ENCODE peak calls at places on chromosomes 13 and 19, in five cellular contexts. One of them, this sample, is unnamed.

GRCh38 chr13:80096383-80096782 is 244.5 kb downstream of the SPRY2 start:
- DNase-seq in fibroblast of mammary gland: no peak
- DNase-seq in testis: no peak
- DNase-seq in NCI-H1417: no peak
- DNase-seq in activated naive CD4-positive, alpha-beta T cell treated with Interleukin-2 at 50 U/mL for 16 hours: no peak
- DNase-seq in this sample: no peak

GRCh38 chr13:52677823-52678222 is 25.2 kb downstream of the SUGT1 start:
- DNase-seq in fibroblast of mammary gland: no peak
- DNase-seq in testis: no peak
- DNase-seq in NCI-H1417: no peak
- DNase-seq in activated naive CD4-positive, alpha-beta T cell treated with Interleukin-2 at 50 U/mL for 16 hours: no peak
- DNase-seq in this sample: no peak

GRCh38 chr13:83929147-83929546 is 46.9 kb upstream of the SLITRK1 start:
- DNase-seq in fibroblast of mammary gland: no peak
- DNase-seq in testis: no peak
- DNase-seq in NCI-H1417: no peak
- DNase-seq in activated naive CD4-positive, alpha-beta T cell treated with Interleukin-2 at 50 U/mL for 16 hours: no peak
- DNase-seq in this sample: no peak

GRCh38 chr19:1206063-1206732 is 620 bp downstream of the STK11 start:
- DNase-seq in fibroblast of mammary gland: no peak
- DNase-seq in testis: no peak
- DNase-seq in NCI-H1417: no peak
- DNase-seq in activated naive CD4-positive, alpha-beta T cell treated with Interleukin-2 at 50 U/mL for 16 hours: peak
- DNase-seq in this sample: no peak

GRCh38 chr13:42420304-42420703 is 148.4 kb downstream of the AKAP11 start:
- DNase-seq in fibroblast of mammary gland: no peak
- DNase-seq in testis: no peak
- DNase-seq in NCI-H1417: no peak
- DNase-seq in activated naive CD4-positive, alpha-beta T cell treated with Interleukin-2 at 50 U/mL for 16 hours: peak
- DNase-seq in this sample: no peak

GRCh38 chr13:49259586-49259985 is 11.9 kb downstream of the CDADC1 start:
- DNase-seq in fibroblast of mammary gland: no peak
- DNase-seq in testis: peak
- DNase-seq in NCI-H1417: no peak
- DNase-seq in activated naive CD4-positive, alpha-beta T cell treated with Interleukin-2 at 50 U/mL for 16 hours: no peak
- DNase-seq in this sample: no peak

GRCh38 chr13:34346626-34347025 is 528.7 kb downstream of the RFC3 start:
- DNase-seq in fibroblast of mammary gland: no peak
- DNase-seq in testis: no peak
- DNase-seq in NCI-H1417: no peak
- DNase-seq in activated naive CD4-positive, alpha-beta T cell treated with Interleukin-2 at 50 U/mL for 16 hours: no peak
- DNase-seq in this sample: no peak

GRCh38 chr13:81247711-81248110 is 906.8 kb upstream of the SPRY2 start:
- DNase-seq in fibroblast of mammary gland: no peak
- DNase-seq in testis: no peak
- DNase-seq in NCI-H1417: peak
- DNase-seq in activated naive CD4-positive, alpha-beta T cell treated with Interleukin-2 at 50 U/mL for 16 hours: no peak
- DNase-seq in this sample: no peak

GRCh38 chr13:37446503-37446902 is 152.1 kb downstream of the POSTN start:
- DNase-seq in fibroblast of mammary gland: peak
- DNase-seq in testis: no peak
- DNase-seq in NCI-H1417: no peak
- DNase-seq in activated naive CD4-positive, alpha-beta T cell treated with Interleukin-2 at 50 U/mL for 16 hours: no peak
- DNase-seq in this sample: peak

GRCh38 chr13:41411536-41411935 is 45.8 kb upstream of the RGCC start:
- DNase-seq in fibroblast of mammary gland: peak
- DNase-seq in testis: peak
- DNase-seq in NCI-H1417: peak
- DNase-seq in activated naive CD4-positive, alpha-beta T cell treated with Interleukin-2 at 50 U/mL for 16 hours: peak
- DNase-seq in this sample: peak

GRCh38 chr19:10603084-10603872 is 16.2 kb upstream of the AP1M2 start:
- DNase-seq in fibroblast of mammary gland: no peak
- DNase-seq in testis: no peak
- DNase-seq in NCI-H1417: no peak
- DNase-seq in activated naive CD4-positive, alpha-beta T cell treated with Interleukin-2 at 50 U/mL for 16 hours: peak
- DNase-seq in this sample: no peak

GRCh38 chr13:45700971-45701900 is 884 bp upstream of the CBY2 start:
- DNase-seq in fibroblast of mammary gland: no peak
- DNase-seq in testis: peak
- DNase-seq in NCI-H1417: no peak
- DNase-seq in activated naive CD4-positive, alpha-beta T cell treated with Interleukin-2 at 50 U/mL for 16 hours: no peak
- DNase-seq in this sample: no peak

GRCh38 chr13:76888421-76888820 is 2.2 kb upstream of the KCTD12 start:
- DNase-seq in fibroblast of mammary gland: no peak
- DNase-seq in testis: no peak
- DNase-seq in NCI-H1417: no peak
- DNase-seq in activated naive CD4-positive, alpha-beta T cell treated with Interleukin-2 at 50 U/mL for 16 hours: no peak
- DNase-seq in this sample: no peak

GRCh38 chr13:95155504-95155903 is 145.7 kb downstream of the ABCC4 start:
- DNase-seq in fibroblast of mammary gland: no peak
- DNase-seq in testis: no peak
- DNase-seq in NCI-H1417: peak
- DNase-seq in activated naive CD4-positive, alpha-beta T cell treated with Interleukin-2 at 50 U/mL for 16 hours: no peak
- DNase-seq in this sample: no peak

GRCh38 chr19:40502647-40503046 is 35.8 kb downstream of the SPTBN4 start:
- DNase-seq in fibroblast of mammary gland: no peak
- DNase-seq in testis: no peak
- DNase-seq in NCI-H1417: peak
- DNase-seq in activated naive CD4-positive, alpha-beta T cell treated with Interleukin-2 at 50 U/mL for 16 hours: no peak
- DNase-seq in this sample: no peak

GRCh38 chr19:55526216-55527196 is 10.4 kb downstream of the SBK2 start:
- DNase-seq in fibroblast of mammary gland: peak
- DNase-seq in testis: peak
- DNase-seq in NCI-H1417: peak
- DNase-seq in activated naive CD4-positive, alpha-beta T cell treated with Interleukin-2 at 50 U/mL for 16 hours: no peak
- DNase-seq in this sample: no peak

GRCh38 chr13:85408415-85408814 is 390.8 kb downstream of the SLITRK6 start:
- DNase-seq in fibroblast of mammary gland: no peak
- DNase-seq in testis: no peak
- DNase-seq in NCI-H1417: no peak
- DNase-seq in activated naive CD4-positive, alpha-beta T cell treated with Interleukin-2 at 50 U/mL for 16 hours: no peak
- DNase-seq in this sample: no peak

GRCh38 chr19:46728693-46729339 is 11.9 kb upstream of the PRKD2 start:
- DNase-seq in fibroblast of mammary gland: peak
- DNase-seq in testis: peak
- DNase-seq in NCI-H1417: peak
- DNase-seq in activated naive CD4-positive, alpha-beta T cell treated with Interleukin-2 at 50 U/mL for 16 hours: peak
- DNase-seq in this sample: peak

GRCh38 chr13:48263196-48263595 is 30.2 kb downstream of the ITM2B start:
- DNase-seq in fibroblast of mammary gland: no peak
- DNase-seq in testis: no peak
- DNase-seq in NCI-H1417: no peak
- DNase-seq in activated naive CD4-positive, alpha-beta T cell treated with Interleukin-2 at 50 U/mL for 16 hours: no peak
- DNase-seq in this sample: no peak

GRCh38 chr13:46739447-46740125 is 57.4 kb downstream of the ESD start:
- DNase-seq in fibroblast of mammary gland: no peak
- DNase-seq in testis: no peak
- DNase-seq in NCI-H1417: no peak
- DNase-seq in activated naive CD4-positive, alpha-beta T cell treated with Interleukin-2 at 50 U/mL for 16 hours: no peak
- DNase-seq in this sample: no peak

GRCh38 chr19:45142016-45142727 is 18.6 kb downstream of the NKPD1 start:
- DNase-seq in fibroblast of mammary gland: no peak
- DNase-seq in testis: no peak
- DNase-seq in NCI-H1417: no peak
- DNase-seq in activated naive CD4-positive, alpha-beta T cell treated with Interleukin-2 at 50 U/mL for 16 hours: no peak
- DNase-seq in this sample: no peak

GRCh38 chr13:104847863-104848262 is 1687.6 kb downstream of the EFNB2 start:
- DNase-seq in fibroblast of mammary gland: no peak
- DNase-seq in testis: no peak
- DNase-seq in NCI-H1417: no peak
- DNase-seq in activated naive CD4-positive, alpha-beta T cell treated with Interleukin-2 at 50 U/mL for 16 hours: no peak
- DNase-seq in this sample: no peak

GRCh38 chr13:76620036-76620435 is 266.2 kb downstream of the KCTD12 start:
- DNase-seq in fibroblast of mammary gland: no peak
- DNase-seq in testis: no peak
- DNase-seq in NCI-H1417: no peak
- DNase-seq in activated naive CD4-positive, alpha-beta T cell treated with Interleukin-2 at 50 U/mL for 16 hours: no peak
- DNase-seq in this sample: no peak

This sample was measured in lower leg skin.